ENCODE peak calls at places on chromosomes 3 and 15, in four cellular contexts. Z is astrocyte of the spinal cord, K is A549, O is GM19239. I is an unnamed sample.

GRCh38 chr3:59641169-59641914 is 591.5 kb upstream of the CFAP20DC start:
- DNase-seq in Z (no peak), K (no peak), O (no peak), I (no peak)

GRCh38 chr15:55282284-55282833 is 7.3 kb downstream of the RAB27A start:
- DNase-seq in Z (peak; percentile 85), K (no peak), O (no peak), I (no peak)

GRCh38 chr3:46843508-46843907 is 19.7 kb downstream of the MYL3 start:
- DNase-seq in Z (no peak), K (no peak), O (no peak), I (no peak)

GRCh38 chr15:39774688-39775267 is 7.9 kb downstream of the FSIP1 start:
- DNase-seq in Z (no peak), K (no peak), O (no peak), I (no peak)

GRCh38 chr3:48830660-48831190 is 16.9 kb downstream of the PRKAR2A start:
- DNase-seq in Z (no peak), K (no peak), O (no peak), I (no peak)

GRCh38 chr3:139906441-139906840 is 28.5 kb upstream of the CLSTN2 start:
- DNase-seq in Z (peak; percentile 67), K (peak; percentile 14), O (no peak), I (no peak)

GRCh38 chr15:76057332-76058000 is 2.3 kb upstream of the TMEM266 start:
- DNase-seq in Z (peak; percentile 35), K (peak; percentile 53), O (peak; percentile 28), I (peak; percentile 26)

GRCh38 chr3:72487946-72488735 is 360.1 kb downstream of the SHQ1 start:
- DNase-seq in Z (peak; percentile 10), K (no peak), O (no peak), I (no peak)

GRCh38 chr3:17632401-17633100 is 109.9 kb downstream of the TBC1D5 start:
- DNase-seq in Z (peak; percentile 77), K (peak; percentile 69), O (no peak), I (no peak)

GRCh38 chr3:41907330-41908073 is 54.4 kb downstream of the ULK4 start:
- DNase-seq in Z (peak; percentile 47), K (no peak), O (no peak), I (no peak)

GRCh38 chr3:10164546-10165393 is at the start of gene IRAK2:
- DNase-seq in Z (peak; percentile 52), K (peak; percentile 67), O (peak; percentile 73), I (peak; percentile 80)

GRCh38 chr3:42505849-42506410 is 3.5 kb downstream of the VIPR1 start:
- DNase-seq in Z (no peak), K (no peak), O (no peak), I (peak; percentile 5)

GRCh38 chr3:143165211-143165610 is 45.6 kb downstream of the CHST2 start:
- DNase-seq in Z (no peak), K (no peak), O (no peak), I (no peak)

GRCh38 chr3:126034481-126035361 is 49.2 kb downstream of the SLC41A3 start:
- DNase-seq in Z (no peak), K (no peak), O (no peak), I (no peak)

GRCh38 chr15:89857673-89858072 is 36.1 kb downstream of the AP3S2 start:
- DNase-seq in Z (no peak), K (peak; percentile 60), O (no peak), I (no peak)

GRCh38 chr3:129305592-129306091 is 27.0 kb downstream of the HMCES start:
- DNase-seq in Z (peak; percentile 80), K (no peak), O (no peak), I (peak; percentile 99)

GRCh38 chr15:24734391-24734790 is 58.8 kb downstream of the NPAP1 start:
- DNase-seq in Z (no peak), K (no peak), O (no peak), I (no peak)

GRCh38 chr3:46946856-46947544 is 29.5 kb downstream of the CCDC12 start:
- DNase-seq in Z (no peak), K (no peak), O (no peak), I (no peak)

GRCh38 chr15:62758126-62758951 is 284.2 kb upstream of the TPM1 start:
- DNase-seq in Z (peak; percentile 91), K (peak; percentile 41), O (no peak), I (no peak)

GRCh38 chr3:144358191-144358590 is 386.6 kb downstream of the DIPK2A start:
- DNase-seq in Z (no peak), K (no peak), O (no peak), I (no peak)

GRCh38 chr3:58111513-58112184 is 99.1 kb downstream of the DNASE1L3 start:
- DNase-seq in Z (no peak), K (no peak), O (peak; percentile 16), I (no peak)

GRCh38 chr15:76988874-76989780 is 5.8 kb upstream of the PSTPIP1 start:
- DNase-seq in Z (no peak), K (no peak), O (no peak), I (peak; percentile 7)

GRCh38 chr15:67096536-67097294 is 31.3 kb downstream of the SMAD3 start:
- DNase-seq in Z (no peak), K (no peak), O (no peak), I (no peak)

GRCh38 chr15:36601497-36601932 is 22.1 kb downstream of the CDIN1 start:
- DNase-seq in Z (peak; percentile 77), K (no peak), O (no peak), I (no peak)

I was measured in WTC11.